ENCODE peak calls at places on chromosome 6, in four cellular contexts. X is HFF-Myc, K is neural crest cell, U is foreskin fibroblast. V is an unnamed sample.

GRCh38 chr6:154249499-154250298 is 106.9 kb downstream of the IPCEF1 start:
- DNase-seq in U (no peak), X (no peak), K (no peak), V (no peak)

GRCh38 chr6:158042245-158042798 is 60.7 kb downstream of the SYNJ2 start:
- DNase-seq in U (peak), X (no peak), K (no peak), V (no peak)

GRCh38 chr6:44000164-44000842 is 126.9 kb downstream of the MRPL14 start:
- DNase-seq in K (no peak), X (no peak), U (no peak), V (no peak)

GRCh38 chr6:133202610-133203343 is 38.4 kb upstream of the EYA4 start:
- DNase-seq in U (peak), K (no peak), X (no peak), V (no peak)

GRCh38 chr6:137589067-137589848 is 95.1 kb upstream of the OLIG3 start:
- DNase-seq in X (peak), U (peak), K (no peak), V (no peak)

GRCh38 chr6:11164717-11165646 is 53.5 kb upstream of the ERVFRD-1 start:
- DNase-seq in U (no peak), K (no peak), X (no peak), V (no peak)

GRCh38 chr6:85726206-85726605 is 83.5 kb upstream of the SYNCRIP start:
- DNase-seq in K (no peak), X (no peak), U (peak), V (no peak)

GRCh38 chr6:161446934-161447333 is 173.1 kb upstream of the AGPAT4 start:
- DNase-seq in U (no peak), K (no peak), X (no peak), V (no peak)

GRCh38 chr6:13511913-13512717 is 24.7 kb upstream of the GFOD1 start:
- DNase-seq in K (no peak), X (no peak), U (peak), V (no peak)

GRCh38 chr6:118743744-118744143 is 92.4 kb upstream of the CEP85L start:
- DNase-seq in K (no peak), X (peak), U (peak), V (no peak)

GRCh38 chr6:107361568-107362270 is 97.6 kb downstream of the PDSS2 start:
- DNase-seq in U (peak), K (no peak), X (no peak), V (no peak)

GRCh38 chr6:145895802-145896201 is 68.4 kb downstream of the SHPRH start:
- DNase-seq in X (no peak), U (peak), K (no peak), V (no peak)

GRCh38 chr6:13653296-13653695 is 38.2 kb downstream of the NOL7 start:
- DNase-seq in U (peak), X (no peak), K (no peak), V (no peak)

GRCh38 chr6:170367241-170367640 is 60.7 kb downstream of the FAM120B start:
- DNase-seq in K (no peak), X (no peak), U (peak), V (no peak)

GRCh38 chr6:105483492-105483891 is 80.6 kb upstream of the PREP start:
- DNase-seq in K (no peak), U (peak), X (no peak), V (peak)

GRCh38 chr6:160134779-160135547 is 13.3 kb downstream of the SLC22A1 start:
- DNase-seq in U (no peak), X (no peak), K (no peak), V (no peak)

GRCh38 chr6:159953091-159953581 is 15.7 kb upstream of the IGF2R start:
- DNase-seq in X (no peak), U (peak), K (no peak), V (no peak)

GRCh38 chr6:167502471-167502870 is 177.6 kb downstream of the TTLL2 start:
- DNase-seq in K (no peak), U (no peak), X (no peak), V (no peak)

GRCh38 chr6:167504412-167504961 is 179.6 kb downstream of the TTLL2 start:
- DNase-seq in K (no peak), X (no peak), U (no peak), V (no peak)

GRCh38 chr6:167499161-167499660 is 174.3 kb downstream of the TTLL2 start:
- DNase-seq in U (no peak), X (no peak), K (no peak), V (no peak)

GRCh38 chr6:167500961-167501360 is 176.1 kb downstream of the TTLL2 start:
- DNase-seq in U (no peak), K (no peak), X (no peak), V (no peak)

GRCh38 chr6:167501831-167502385 is 177.0 kb downstream of the TTLL2 start:
- DNase-seq in U (no peak), K (no peak), X (no peak), V (no peak)
- TF ChIP-seq CTCF in U (no peak), K (peak), X (no peak), V (no peak)

GRCh38 chr6:30829639-30830250 is 54.6 kb upstream of the DDR1 start:
- DNase-seq in X (no peak), K (no peak), U (no peak), V (no peak)

GRCh38 chr6:30829016-30829415 is 55.3 kb upstream of the DDR1 start:
- DNase-seq in X (no peak), U (no peak), K (no peak), V (no peak)

GRCh38 chr6:30832864-30833263 is 51.5 kb upstream of the DDR1 start:
- DNase-seq in X (no peak), K (no peak), U (no peak), V (no peak)

GRCh38 chr6:30828027-30828962 is 56.0 kb upstream of the DDR1 start:
- DNase-seq in U (peak), K (peak), X (peak), V (peak)

DNA sequence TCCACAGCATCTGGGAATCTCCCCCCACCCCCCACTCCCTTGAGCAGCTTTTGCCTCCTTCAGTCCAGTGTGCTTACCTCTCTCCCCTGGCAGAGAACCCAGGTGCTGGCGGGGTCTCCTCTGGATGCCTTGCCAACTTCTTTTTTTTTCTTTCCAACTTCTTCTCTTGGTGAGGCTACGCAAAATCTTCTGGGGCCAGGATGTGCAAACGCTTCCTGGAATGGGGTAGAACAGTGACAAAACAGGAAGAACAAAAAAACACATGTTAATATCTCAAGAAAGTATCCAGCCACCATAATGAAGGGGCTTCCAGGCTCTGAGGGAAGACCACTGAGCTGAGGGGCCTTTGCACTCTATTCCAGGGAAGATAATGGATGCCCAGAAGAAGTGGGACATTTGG is 53.9 kb upstream of the DDR1 start:
- DNase-seq in X (no peak), U (no peak), K (no peak), V (no peak)
- TF ChIP-seq CTCF in X (no peak), U (no peak), K (no peak), V (no peak)

DNA sequence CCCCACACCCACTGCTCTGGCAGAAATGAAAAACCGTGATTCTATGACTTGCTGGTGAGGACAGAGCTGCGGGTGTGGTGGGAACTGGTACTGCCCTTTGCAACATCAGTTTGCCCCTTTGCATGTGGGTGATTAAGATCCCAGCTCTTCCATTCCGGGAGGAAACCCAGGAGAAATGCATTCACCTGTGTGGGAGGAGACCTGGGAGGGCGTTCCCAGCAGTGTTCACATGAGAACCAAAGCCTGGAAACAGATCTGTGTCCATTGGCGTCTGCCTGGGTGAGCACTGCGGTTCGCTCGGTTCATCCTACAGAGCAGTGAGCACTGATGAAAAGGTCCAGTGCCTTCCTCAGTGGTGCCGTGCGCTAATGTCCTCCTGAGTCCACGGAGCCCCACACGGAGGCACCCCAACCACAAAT is 89.7 kb downstream of the SMOC2 start:
- DNase-seq in U (no peak), K (no peak), X (no peak), V (no peak)
- TF ChIP-seq CTCF in U (no peak), K (no peak), X (no peak), V (no peak)

DNA sequence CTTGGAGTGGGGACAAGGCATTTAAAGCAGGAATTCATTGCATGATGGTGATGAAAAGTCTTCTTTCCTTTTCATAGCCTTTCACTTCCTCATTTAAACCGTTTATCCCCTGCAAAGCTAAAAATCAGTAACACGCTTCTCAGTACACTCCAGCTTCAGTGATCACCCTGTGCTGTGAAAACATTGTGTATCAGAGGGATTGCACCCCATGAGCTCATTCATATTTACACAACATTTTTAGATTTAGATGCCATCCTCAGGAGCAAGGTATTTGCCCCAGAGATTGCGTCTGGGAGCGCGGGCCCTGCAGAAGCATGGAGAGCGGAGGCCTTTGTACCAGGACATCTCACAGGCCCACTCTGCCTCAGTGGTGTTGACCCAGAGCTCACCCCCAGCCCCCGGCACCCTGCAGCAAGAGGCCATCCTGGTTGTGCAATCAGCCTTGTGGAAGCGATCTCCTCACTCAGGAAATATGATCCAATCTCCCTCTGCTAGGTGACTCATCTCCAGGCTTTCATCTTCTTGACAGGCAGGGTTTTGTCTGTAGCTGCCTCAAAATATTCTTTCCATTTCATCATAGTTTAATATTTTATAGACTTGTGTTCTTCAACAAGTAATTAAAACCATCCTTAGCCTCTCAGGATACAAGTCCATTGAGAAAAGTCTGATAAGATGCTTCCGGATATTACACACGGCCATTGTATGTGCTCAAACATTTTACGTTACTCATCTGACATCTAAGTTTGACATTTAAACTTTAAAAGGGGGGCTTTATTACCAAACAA is 38.9 kb upstream of the THBS2 start:
- DNase-seq in K (no peak), X (peak), U (peak), V (peak)
- TF ChIP-seq CTCF in K (no peak), X (no peak), U (no peak), V (no peak)

GRCh38 chr6:131600696-131601095 is 27.3 kb downstream of the MED23 start:
- DNase-seq in U (no peak), K (no peak), X (no peak), V (no peak)

GRCh38 chr6:131594074-131594473 is 21.0 kb downstream of the ARG1 start:
- DNase-seq in K (no peak), U (no peak), X (no peak), V (no peak)

GRCh38 chr6:131592935-131593334 is 19.9 kb downstream of the ARG1 start:
- DNase-seq in X (no peak), K (no peak), U (no peak), V (no peak)

GRCh38 chr6:131602913-131603312 is 25.1 kb downstream of the MED23 start:
- DNase-seq in K (no peak), U (peak), X (peak), V (peak)

DNA sequence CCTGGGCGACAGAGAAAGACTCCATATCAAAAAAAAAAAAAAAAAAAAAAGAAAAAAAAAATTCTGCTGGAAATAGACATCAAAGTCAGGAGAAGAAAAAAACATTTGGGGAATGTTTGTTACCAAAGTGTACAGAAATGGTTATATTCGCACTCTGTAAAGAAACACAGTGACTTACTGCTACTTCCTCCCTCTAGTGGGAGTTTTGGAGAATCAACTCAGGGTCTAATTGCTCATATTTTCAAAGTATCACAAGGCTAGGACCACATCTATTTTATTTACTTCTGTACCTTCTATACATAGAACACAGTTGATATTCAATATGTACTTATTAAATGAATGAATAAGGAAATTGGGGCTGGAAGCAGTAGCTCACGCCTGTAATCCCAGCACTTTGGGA is 24.4 kb downstream of the ARG1 start:
- DNase-seq in K (no peak), U (no peak), X (no peak), V (no peak)
- TF ChIP-seq CTCF in K (peak), U (peak), X (peak), V (peak)

V was measured in AG09319.